ENCODE peak calls at places on chromosomes 2 and 18, in seven cellular contexts. C, H, A, D, I, F and K are unnamed samples.

GRCh38 chr18:8816805-8817204 is 111.4 kb downstream of the MTCL1 start:
- DNase-seq in C (peak), H (no peak), A (no peak), D (no peak), I (no peak), F (no peak), K (no peak)

GRCh38 chr2:191291471-191291870 is 46.3 kb downstream of the MYO1B start:
- DNase-seq in C (no peak), H (no peak), A (no peak), D (no peak), I (no peak), F (no peak), K (no peak)

GRCh38 chr2:219178377-219179175 is 501 bp downstream of the RETREG2 start:
- DNase-seq in C (no peak), H (peak), A (no peak), D (peak), I (peak), F (peak), K (peak)

GRCh38 chr2:2245500-2245899 is 85.6 kb downstream of the MYT1L start:
- DNase-seq in C (no peak), H (no peak), A (no peak), D (no peak), I (no peak), F (no peak), K (no peak)

GRCh38 chr2:186365406-186365805 is 120.7 kb upstream of the ZC3H15 start:
- DNase-seq in C (no peak), H (no peak), A (no peak), D (no peak), I (no peak), F (no peak), K (no peak)

GRCh38 chr2:15302154-15302553 is 259.0 kb downstream of the NBAS start:
- DNase-seq in C (peak), H (no peak), A (no peak), D (no peak), I (no peak), F (no peak), K (no peak)

GRCh38 chr2:140698736-140699135 is 1432.1 kb downstream of the LRP1B start:
- DNase-seq in C (peak), H (peak), A (no peak), D (no peak), I (no peak), F (no peak), K (no peak)

GRCh38 chr2:40002339-40002738 is 223.3 kb upstream of the THUMPD2 start:
- DNase-seq in C (no peak), H (no peak), A (no peak), D (no peak), I (no peak), F (no peak), K (no peak)

GRCh38 chr2:233114421-233114861 is 54.3 kb downstream of the INPP5D start:
- DNase-seq in C (no peak), H (no peak), A (no peak), D (no peak), I (no peak), F (no peak), K (no peak)

GRCh38 chr2:25341031-25341727 is 546 bp downstream of the DNMT3A start:
- DNase-seq in C (no peak), H (no peak), A (no peak), D (peak), I (peak), F (peak), K (peak)

GRCh38 chr2:229342376-229342775 is 71.3 kb upstream of the PID1 start:
- DNase-seq in C (peak), H (peak), A (no peak), D (no peak), I (peak), F (peak), K (peak)

GRCh38 chr2:237677951-237678481 is 50.6 kb downstream of the LRRFIP1 start:
- DNase-seq in C (peak), H (no peak), A (no peak), D (no peak), I (no peak), F (no peak), K (no peak)

GRCh38 chr18:48312066-48312465 is 97.1 kb downstream of the ZBTB7C start:
- DNase-seq in C (no peak), H (no peak), A (no peak), D (no peak), I (no peak), F (no peak), K (no peak)

GRCh38 chr2:173997269-173997668 is 32.1 kb upstream of the SP3 start:
- DNase-seq in C (peak), H (no peak), A (no peak), D (no peak), I (peak), F (peak), K (no peak)